ENCODE peak calls at places on chromosomes 1 and 21, in four cellular contexts. N is ovary; E is naive thymus-derived CD4-positive, alpha-beta T cell; D is fibroblast of lung. T is an unnamed sample. For H3K36me3, H3K4me1 and H3K27me3, the result is how much of the 10 kb centered on the place peaks cover.

GRCh38 chr21:34335316-34335715 is 28.5 kb upstream of the KCNE2 start:
- DNase-seq in N (no peak), E (no peak), D (peak), T (no peak)

GRCh38 chr1:218344814-218345672 is at the start of gene TGFB2:
- DNase-seq in N (peak), E (no peak), D (peak), T (peak)

GRCh38 chr1:183235503-183235902 is 49.4 kb downstream of the LAMC2 start:
- DNase-seq in N (peak), E (no peak), D (no peak), T (no peak)

GRCh38 chr1:53637726-53638640 is 101.0 kb downstream of the GLIS1 start:
- DNase-seq in N (no peak), E (no peak), D (no peak), T (no peak)

GRCh38 chr1:217534566-217534965 is 96.3 kb downstream of the GPATCH2 start:
- DNase-seq in N (no peak), E (no peak), D (peak), T (no peak)

GRCh38 chr1:169497317-169497716 is 11.6 kb upstream of the SLC19A2 start:
- DNase-seq in N (no peak), E (no peak), D (no peak), T (no peak)

GRCh38 chr1:247376659-247377058 is 39.3 kb upstream of the NLRP3 start:
- DNase-seq in N (no peak), E (no peak), D (peak), T (peak)

GRCh38 chr1:13809461-13810159 is 109.6 kb downstream of the PRDM2 start:
- DNase-seq in N (no peak), E (no peak), D (no peak), T (no peak)

GRCh38 chr1:221564891-221565290 is 177.0 kb downstream of the DUSP10 start:
- DNase-seq in N (no peak), E (no peak), D (no peak), T (no peak)

GRCh38 chr1:41799723-41800122 is 119.0 kb downstream of the HIVEP3 start:
- DNase-seq in N (no peak), E (no peak), D (peak), T (no peak)

GRCh38 chr1:178874966-178875365 is 4.1 kb upstream of the ANGPTL1 start:
- DNase-seq in N (no peak), E (no peak), D (no peak), T (no peak)

GRCh38 chr1:32413507-32414185 is 19.4 kb upstream of the BSDC1 start:
- DNase-seq in N (no peak), E (peak), D (peak), T (peak)

GRCh38 chr1:226002667-226003501 is 3.7 kb upstream of the SDE2 start:
- DNase-seq in N (no peak), E (no peak), D (peak), T (peak)

GRCh38 chr1:191371626-191372025 is 786.6 kb upstream of the RGS18 start:
- DNase-seq in N (no peak), E (no peak), D (no peak), T (no peak)

GRCh38 chr1:10068605-10069294 is 36.0 kb downstream of the UBE4B start:
- DNase-seq in N (no peak), E (no peak), D (peak), T (no peak)

GRCh38 chr1:235015291-235015990 is 113.2 kb downstream of the TOMM20 start:
- DNase-seq in N (no peak), E (no peak), D (no peak), T (no peak)

GRCh38 chr1:182869241-182869666 is 30.1 kb downstream of the DHX9 start:
- DNase-seq in N (no peak), E (no peak), D (no peak), T (no peak)

GRCh38 chr1:116379057-116379630 is 6.1 kb downstream of the ATP1A1 start:
- DNase-seq in N (no peak), E (no peak), D (no peak), T (peak)

GRCh38 chr1:211639500-211640361 is 35.7 kb downstream of the NEK2 start:
- DNase-seq in N (no peak), E (no peak), D (peak), T (no peak)

GRCh38 chr1:71785470-71785869 is 496.9 kb downstream of the NEGR1 start:
- DNase-seq in N (no peak), E (no peak), D (no peak), T (no peak)

GRCh38 chr1:102879439-102879993 is 228.8 kb downstream of the COL11A1 start:
- DNase-seq in N (no peak), E (no peak), D (peak), T (no peak)

GRCh38 chr21:18373631-18374030 is 30.0 kb downstream of the TMPRSS15 start:
- DNase-seq in N (no peak), E (no peak), D (peak), T (no peak)

GRCh38 chr1:29638281-29638680 is 402.0 kb downstream of the PTPRU start:
- DNase-seq in N (no peak), E (no peak), D (no peak), T (no peak)

GRCh38 chr21:16424331-16424749 is 694.6 kb downstream of the USP25 start:
- DNase-seq in N (no peak), E (no peak), D (peak), T (no peak)

GRCh38 chr1:162233066-162233465 is 143.6 kb downstream of the SPATA46 start:
- DNase-seq in N (no peak), E (no peak), D (no peak), T (no peak)

GRCh38 chr1:15724949-15725880 is 10.8 kb upstream of the SLC25A34 start:
- DNase-seq in N (no peak), E (no peak), D (no peak), T (no peak)
- H3K36me3 ChIP-seq in N (under half), E (half or more), D (under half), T (under half)

DNA sequence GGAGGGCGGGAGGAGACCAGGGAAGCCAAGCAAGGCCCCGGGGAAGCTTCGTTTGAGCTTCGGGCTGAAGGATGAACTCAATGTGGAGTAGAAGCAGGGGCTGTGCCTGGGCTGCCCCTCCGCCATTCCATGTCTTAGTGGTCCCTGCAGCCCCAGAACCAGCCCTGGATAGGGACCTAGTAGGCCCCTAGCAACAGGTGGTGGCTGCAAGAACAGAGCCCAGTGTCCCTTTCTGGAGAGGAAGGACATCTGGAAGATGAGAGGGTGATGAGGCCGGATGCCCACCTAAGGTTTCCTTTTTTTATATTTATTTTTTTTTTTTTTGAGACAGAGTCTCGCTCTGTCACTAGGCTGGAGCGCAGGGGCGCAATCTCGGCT is 27.2 kb downstream of the ECE1 start:
- DNase-seq in N (no peak), E (no peak), D (no peak), T (no peak)
- H3K4me1 ChIP-seq in N (under half), E (under half), D (half or more), T (under half)

DNA sequence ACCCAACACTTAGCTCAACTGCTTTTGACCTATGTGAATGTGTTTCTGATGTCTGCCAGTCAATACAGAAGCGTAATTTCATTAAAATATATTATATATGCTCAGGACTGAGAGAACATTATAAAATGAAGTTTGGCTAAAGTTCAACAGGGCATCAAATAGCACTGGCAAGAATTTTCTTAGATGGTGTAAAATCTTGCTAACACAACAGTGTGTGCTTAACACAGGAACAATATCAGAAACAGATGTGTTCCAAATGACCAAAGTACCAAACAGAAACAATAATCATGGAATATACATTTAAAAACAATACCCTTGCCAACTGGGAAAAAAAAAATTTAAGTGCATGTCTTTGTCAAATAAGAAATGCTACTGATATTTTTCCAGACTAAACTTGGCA is 10.4 kb upstream of the LHX8 start:
- DNase-seq in N (no peak), E (no peak), D (no peak), T (no peak)
- H3K27me3 ChIP-seq in N (under half), E (under half), D (under half), T (under half)

GRCh38 chr1:174956086-174956485 is 43.7 kb upstream of the CACYBP start:
- DNase-seq in N (no peak), E (no peak), D (no peak), T (no peak)
- H3K36me3 ChIP-seq in N (under half), E (under half), D (under half), T (under half)

GRCh38 chr1:181732218-181732990 is 249.1 kb downstream of the CACNA1E start:
- DNase-seq in N (no peak), E (no peak), D (no peak), T (no peak)
- H3K4me1 ChIP-seq in N (under half), E (under half), D (under half), T (under half)

DNA sequence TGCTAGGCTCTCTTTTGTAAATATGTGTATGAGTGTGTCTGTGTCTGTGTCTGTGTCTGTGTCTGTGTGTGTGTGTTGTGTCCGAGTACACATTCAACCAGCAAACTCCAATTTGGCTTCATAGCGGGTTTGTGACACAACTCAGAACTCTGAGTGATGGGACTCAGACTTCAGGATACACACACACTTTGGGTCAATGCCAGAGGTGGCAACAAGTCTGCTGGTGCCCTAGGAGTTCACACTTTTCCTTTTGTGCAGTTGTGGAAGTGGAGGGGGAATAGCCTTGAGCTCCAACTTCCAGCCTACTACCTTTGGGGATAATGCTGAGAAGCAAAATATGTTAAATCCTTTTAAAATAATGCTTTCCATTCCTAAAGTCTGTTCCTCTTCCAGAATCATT is 16.6 kb upstream of the TBX15 start:
- DNase-seq in N (no peak), E (no peak), D (no peak), T (no peak)
- H3K27me3 ChIP-seq in N (under half), E (under half), D (half or more), T (under half)

GRCh38 chr1:52402860-52403240 is 1.4 kb downstream of the ORC1 start:
- DNase-seq in N (no peak), E (no peak), D (no peak), T (no peak)
- H3K36me3 ChIP-seq in N (under half), E (under half), D (under half), T (under half)

DNA sequence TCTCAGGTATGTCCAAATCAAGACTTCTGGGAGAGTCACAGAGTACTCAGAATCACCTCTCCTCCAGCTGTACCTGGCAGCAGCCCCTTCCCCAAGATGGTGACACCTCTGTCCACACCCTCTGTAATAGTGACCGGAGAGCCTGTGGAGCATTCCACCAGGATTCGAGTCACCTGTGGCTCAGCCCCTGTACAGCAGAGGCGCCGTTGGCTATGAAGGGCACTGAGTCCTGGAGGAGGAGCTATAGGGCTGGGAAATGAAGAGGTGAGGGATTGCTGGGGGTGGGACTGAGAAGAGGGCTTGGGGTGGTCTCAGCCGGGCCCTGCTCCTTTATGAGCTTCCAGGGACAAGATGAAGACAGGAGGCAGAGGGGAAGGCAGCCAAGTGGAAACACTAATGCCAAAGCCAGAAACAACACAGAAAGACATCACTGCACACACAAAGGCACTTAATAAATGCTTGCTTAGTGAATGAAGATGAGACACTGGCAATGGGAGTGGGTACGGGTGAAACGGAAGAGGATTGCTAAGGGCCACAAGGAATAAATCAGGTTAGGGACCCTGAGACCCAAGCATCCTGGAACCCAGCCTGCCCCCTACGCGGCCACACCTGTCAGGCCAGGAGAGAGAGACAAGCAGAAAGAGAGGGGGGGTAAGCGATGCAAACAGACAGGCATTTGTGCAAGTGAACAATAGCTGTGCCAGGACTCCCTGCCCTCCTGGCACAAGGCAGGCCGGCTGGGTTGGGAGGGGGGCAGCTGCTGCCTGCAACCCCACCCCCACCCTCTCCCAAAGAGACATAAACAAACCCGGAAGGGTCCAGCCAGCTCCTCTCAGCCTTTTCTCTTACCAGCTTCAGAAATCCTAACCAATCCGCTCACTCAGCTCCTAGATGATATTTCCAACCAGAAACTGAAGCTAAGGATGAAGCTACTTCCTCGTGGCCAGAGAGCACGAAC is 3.9 kb downstream of the ARHGEF2 start:
- DNase-seq in N (no peak), E (no peak), D (no peak), T (no peak)
- H3K4me1 ChIP-seq in N (under half), E (half or more), D (under half), T (under half)

T was measured in HAP-1.